ENCODE peak calls at places on chromosomes 4 and X, in four cellular contexts. V is AG10803, N is hypothalamus, P is thoracic aorta. U is an unnamed sample.

GRCh38 chrX:72180539-72180938 is 1.0 kb upstream of the PIN4 start:
- DNase-seq in V (no peak), N (no peak), P (no peak), U (no peak)

GRCh38 chrX:104335765-104336164 is 81.0 kb upstream of the ESX1 start:
- DNase-seq in V (peak; percentile 92), N (no peak), P (no peak), U (no peak)

GRCh38 chr4:187172340-187172761 is 448.7 kb upstream of the FAT1 start:
- DNase-seq in V (peak; percentile 95), N (no peak), P (no peak), U (no peak)

GRCh38 chr4:825969-826330 is at the start of gene CPLX1:
- DNase-seq in V (no peak), N (no peak), P (no peak), U (no peak)

GRCh38 chr4:102823897-102824296 is 3.5 kb downstream of the UBE2D3 start:
- DNase-seq in V (peak; percentile 20), N (no peak), P (no peak), U (no peak)

GRCh38 chr4:171117457-171117856 is 695.7 kb upstream of the GALNTL6 start:
- DNase-seq in V (no peak), N (no peak), P (no peak), U (no peak)

GRCh38 chr4:98659741-98660507 is 1.5 kb upstream of the TSPAN5 start:
- DNase-seq in V (peak; percentile 46), N (no peak), P (no peak), U (no peak)

GRCh38 chrX:63275127-63275526 is 76.0 kb downstream of the SPIN4 start:
- DNase-seq in V (peak; percentile 24), N (no peak), P (no peak), U (peak; percentile 12)

GRCh38 chr4:136203199-136203598 is 1329.1 kb downstream of the PCDH18 start:
- DNase-seq in V (no peak), N (no peak), P (no peak), U (no peak)

GRCh38 chrX:1491851-1492349 is 39.2 kb upstream of the ASMTL start:
- DNase-seq in V (no peak), N (no peak), P (no peak), U (peak; percentile 18)

GRCh38 chr4:110682311-110682710 is 59.4 kb upstream of the PITX2 start:
- DNase-seq in V (peak; percentile 70), N (no peak), P (no peak), U (no peak)

GRCh38 chr4:576991-577498 is 950 bp upstream of the TMEM271 start:
- DNase-seq in V (no peak), N (no peak), P (no peak), U (peak; percentile 73)

GRCh38 chr4:128858875-128859696 is 49.6 kb downstream of the JADE1 start:
- DNase-seq in V (peak; percentile 83), N (no peak), P (no peak), U (no peak)

GRCh38 chr4:145709843-145710242 is 29.9 kb downstream of the C4orf51 start:
- DNase-seq in V (peak; percentile 96), N (no peak), P (no peak), U (no peak)

GRCh38 chr4:140595065-140595464 is 26.3 kb upstream of the UCP1 start:
- DNase-seq in V (peak; percentile 5), N (no peak), P (no peak), U (no peak)

GRCh38 chr4:6749340-6750171 is 33.0 kb upstream of the KIAA0232 start:
- DNase-seq in V (peak; percentile 33), N (no peak), P (peak; percentile 42), U (peak; percentile 16)

GRCh38 chr4:4690854-4691253 is 149.0 kb upstream of the STX18 start:
- DNase-seq in V (no peak), N (no peak), P (no peak), U (no peak)

GRCh38 chr4:123339507-123340380 is 56.9 kb upstream of the SPRY1 start:
- DNase-seq in V (no peak), N (no peak), P (no peak), U (no peak)

GRCh38 chrX:119155416-119156035 is 27.9 kb upstream of the KIAA1210 start:
- DNase-seq in V (peak; percentile 45), N (no peak), P (no peak), U (no peak)

GRCh38 chr4:174156239-174156826 is 127.1 kb downstream of the FBXO8 start:
- DNase-seq in V (peak; percentile 48), N (no peak), P (no peak), U (peak; percentile 55)

GRCh38 chr4:63493265-63493664 is 916.0 kb downstream of the TECRL start:
- DNase-seq in V (no peak), N (no peak), P (no peak), U (no peak)

GRCh38 chrX:17829526-17829925 is 31.6 kb downstream of the RAI2 start:
- DNase-seq in V (no peak), N (no peak), P (no peak), U (no peak)

GRCh38 chr4:85510632-85510984 is 35.7 kb downstream of the ARHGAP24 start:
- DNase-seq in V (no peak), N (no peak), P (no peak), U (no peak)

GRCh38 chr4:164177753-164178152 is 576.2 kb upstream of the SMIM31 start:
- DNase-seq in V (no peak), N (no peak), P (no peak), U (no peak)